ENCODE peak calls at places on chromosomes 13 and 19, in seven cellular contexts. H, E, W, C, V, Y and U are unnamed samples.

GRCh38 chr19:32581704-32582164 is 744 bp downstream of the PDCD5 start:
- DNase-seq in H (no peak), E (peak), W (no peak), C (no peak), V (no peak), Y (peak), U (no peak)

GRCh38 chr19:658916-659839 is 3.8 kb downstream of the RNF126 start:
- DNase-seq in H (no peak), E (no peak), W (peak), C (no peak), V (no peak), Y (no peak), U (no peak)

GRCh38 chr19:41373993-41374392 is 2.3 kb upstream of the TMEM91 start:
- DNase-seq in H (peak), E (no peak), W (peak), C (peak), V (no peak), Y (peak), U (peak)

GRCh38 chr19:15251749-15252397 is 19.6 kb upstream of the EPHX3 start:
- DNase-seq in H (peak), E (peak), W (peak), C (peak), V (peak), Y (no peak), U (peak)

GRCh38 chr13:73936001-73936400 is 198.2 kb downstream of the KLF12 start:
- DNase-seq in H (no peak), E (no peak), W (no peak), C (no peak), V (no peak), Y (no peak), U (no peak)

GRCh38 chr13:74229242-74229641 is 95.0 kb upstream of the KLF12 start:
- DNase-seq in H (no peak), E (no peak), W (no peak), C (no peak), V (no peak), Y (no peak), U (no peak)

GRCh38 chr19:12346896-12347295 is 13.5 kb upstream of the ZNF563 start:
- DNase-seq in H (no peak), E (peak), W (no peak), C (no peak), V (no peak), Y (no peak), U (no peak)

GRCh38 chr19:5273782-5274181 is 66.8 kb downstream of the PTPRS start:
- DNase-seq in H (no peak), E (no peak), W (no peak), C (no peak), V (no peak), Y (no peak), U (no peak)

GRCh38 chr19:55940306-55940705 is 7.3 kb upstream of the NLRP8 start:
- DNase-seq in H (peak), E (no peak), W (no peak), C (no peak), V (no peak), Y (no peak), U (no peak)

GRCh38 chr13:35164324-35164932 is 222.4 kb downstream of the NBEA start:
- DNase-seq in H (no peak), E (peak), W (no peak), C (no peak), V (no peak), Y (no peak), U (no peak)

GRCh38 chr19:46979103-46979769 is 40.4 kb upstream of the NPAS1 start:
- DNase-seq in H (no peak), E (no peak), W (no peak), C (no peak), V (no peak), Y (no peak), U (no peak)

GRCh38 chr19:35742121-35742724 is at the start of gene IGFLR1:
- DNase-seq in H (no peak), E (no peak), W (peak), C (no peak), V (no peak), Y (peak), U (no peak)

GRCh38 chr13:61410669-61411297 is 4.9 kb downstream of the PCDH20 start:
- DNase-seq in H (no peak), E (peak), W (no peak), C (no peak), V (no peak), Y (no peak), U (no peak)

GRCh38 chr13:108993346-108993745 is 363.9 kb downstream of the MYO16 start:
- DNase-seq in H (no peak), E (no peak), W (no peak), C (no peak), V (no peak), Y (no peak), U (no peak)

GRCh38 chr13:62846302-62846701 is 1430.7 kb upstream of the PCDH20 start:
- DNase-seq in H (no peak), E (no peak), W (no peak), C (no peak), V (no peak), Y (no peak), U (no peak)

GRCh38 chr13:47858042-47858677 is 142.9 kb downstream of the SUCLA2 start:
- DNase-seq in H (no peak), E (no peak), W (no peak), C (no peak), V (no peak), Y (no peak), U (no peak)

GRCh38 chr19:39004403-39004802 is 27.9 kb downstream of the FBXO27 start:
- DNase-seq in H (no peak), E (no peak), W (no peak), C (no peak), V (no peak), Y (no peak), U (no peak)

GRCh38 chr13:73849292-73849691 is 284.9 kb downstream of the KLF12 start:
- DNase-seq in H (no peak), E (peak), W (no peak), C (no peak), V (peak), Y (no peak), U (no peak)

GRCh38 chr19:14059093-14059480 is 2.8 kb downstream of the PALM3 start:
- DNase-seq in H (no peak), E (no peak), W (peak), C (no peak), V (no peak), Y (no peak), U (no peak)

GRCh38 chr13:50453238-50453637 is 390.3 kb downstream of the DLEU7 start:
- DNase-seq in H (no peak), E (no peak), W (no peak), C (no peak), V (no peak), Y (no peak), U (no peak)
- TF ChIP-seq EP300 in H (no peak), E (no peak), W (no peak), C (no peak), V (no peak), Y (no peak), U (no peak)

GRCh38 chr19:57947419-57948134 is at the start of gene ZNF256:
- DNase-seq in H (peak), E (peak), W (peak), C (peak), V (peak), Y (peak), U (peak)
- TF ChIP-seq EP300 in H (no peak), E (no peak), W (no peak), C (no peak), V (peak), Y (no peak), U (peak)

GRCh38 chr19:6393074-6393981 is at the start of gene GTF2F1:
- DNase-seq in H (peak), E (peak), W (peak), C (peak), V (peak), Y (peak), U (peak)
- TF ChIP-seq EP300 in H (no peak), E (no peak), W (no peak), C (peak), V (peak), Y (peak), U (peak)

GRCh38 chr13:67217914-67218313 is 12.2 kb downstream of the PCDH9 start:
- DNase-seq in H (no peak), E (no peak), W (no peak), C (no peak), V (no peak), Y (no peak), U (no peak)

GRCh38 chr13:67221630-67222226 is 8.4 kb downstream of the PCDH9 start:
- DNase-seq in H (no peak), E (no peak), W (no peak), C (no peak), V (no peak), Y (no peak), U (no peak)

GRCh38 chr13:67223024-67223423 is 7.1 kb downstream of the PCDH9 start:
- DNase-seq in H (no peak), E (no peak), W (no peak), C (no peak), V (no peak), Y (no peak), U (no peak)

GRCh38 chr13:67223742-67224141 is 6.4 kb downstream of the PCDH9 start:
- DNase-seq in H (no peak), E (no peak), W (no peak), C (no peak), V (no peak), Y (no peak), U (no peak)

DNA sequence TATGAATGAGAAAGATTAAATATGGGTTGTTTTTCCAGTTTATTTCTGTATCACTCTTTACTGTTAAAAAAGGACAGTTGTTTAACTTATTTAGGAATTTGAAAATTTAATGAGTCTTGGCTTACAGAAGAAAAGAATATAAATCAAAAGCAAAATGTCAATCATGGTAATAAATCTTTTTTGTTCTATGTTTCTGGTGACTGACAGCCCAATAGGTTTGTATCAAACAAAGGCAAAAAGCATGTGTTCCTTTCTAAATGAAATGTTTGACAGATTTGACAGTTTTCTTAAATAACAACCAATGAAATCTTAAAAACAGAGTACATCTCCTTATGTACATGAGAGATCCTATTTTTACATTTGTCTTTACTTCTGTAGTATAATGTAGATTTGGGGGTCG is 11.0 kb downstream of the PCDH9 start:
- DNase-seq in H (no peak), E (no peak), W (no peak), C (no peak), V (no peak), Y (no peak), U (no peak)
- TF ChIP-seq EP300 in H (no peak), E (no peak), W (no peak), C (no peak), V (no peak), Y (no peak), U (no peak)

DNA sequence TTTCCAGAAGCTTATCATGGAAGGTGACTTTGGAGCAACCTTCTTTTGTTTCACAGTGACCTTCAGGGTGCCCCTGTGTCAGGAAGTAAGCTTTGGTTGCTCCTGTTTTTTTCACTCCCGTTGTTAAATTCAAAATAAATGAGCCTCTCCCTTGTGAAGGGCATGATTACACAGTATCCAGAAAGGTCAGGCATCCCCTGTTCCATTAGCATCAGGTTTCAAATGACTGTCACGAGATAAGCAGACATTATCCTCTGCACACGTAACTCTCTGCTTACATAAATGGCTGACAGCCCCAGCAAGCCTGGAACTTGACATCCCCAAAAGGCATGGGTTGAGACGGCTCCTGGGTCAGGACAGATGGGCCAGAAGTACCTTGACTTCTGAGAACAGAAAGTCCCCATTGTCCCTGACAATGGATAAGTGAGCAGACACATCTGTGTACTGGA is 52.0 kb downstream of the RAB20 start:
- DNase-seq in H (no peak), E (no peak), W (no peak), C (no peak), V (no peak), Y (no peak), U (no peak)
- TF ChIP-seq EP300 in H (no peak), E (no peak), W (peak), C (no peak), V (no peak), Y (no peak), U (no peak)

DNA sequence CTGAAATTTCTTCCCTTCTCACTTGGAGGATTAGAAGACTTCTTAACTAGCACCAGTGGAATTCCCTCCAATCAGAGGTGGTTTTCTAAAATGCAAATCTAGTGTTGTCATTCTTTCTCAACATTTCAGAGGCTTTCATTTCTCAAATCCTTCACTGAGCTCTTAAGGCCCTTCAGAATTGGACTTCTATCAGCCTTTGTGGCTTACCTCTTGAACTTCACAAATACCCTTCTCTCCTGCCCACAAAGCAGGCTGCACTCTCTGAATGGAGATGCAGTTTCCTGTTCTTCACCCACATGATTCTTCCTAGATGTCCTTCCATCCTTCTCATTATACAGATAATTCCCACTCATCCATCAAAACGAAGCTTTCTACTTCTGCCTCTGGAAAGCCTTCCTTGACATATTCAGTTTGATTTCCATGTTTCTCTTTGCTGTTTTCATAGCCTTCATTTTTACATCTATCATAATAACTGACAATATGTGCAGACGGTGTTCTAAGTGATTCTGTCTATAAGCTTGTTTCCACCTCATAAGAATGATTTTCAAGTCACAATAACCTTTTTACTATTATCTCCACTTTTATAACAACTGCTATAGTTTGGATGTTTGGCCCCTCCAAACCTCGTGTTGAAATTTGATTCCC is 123.1 kb upstream of the GPR12 start:
- DNase-seq in H (no peak), E (no peak), W (no peak), C (no peak), V (no peak), Y (no peak), U (no peak)
- TF ChIP-seq EP300 in H (no peak), E (no peak), W (no peak), C (no peak), V (no peak), Y (no peak), U (no peak)